ENCODE peak calls at places on chromosomes 13 and 19, in seven cellular contexts. N is fibroblast of mammary gland, C is left lung, M is omental fat pad, W is mesothelial cell of epicardium, S is epithelial cell of proximal tubule, G is heart left ventricle. F is an unnamed sample.

GRCh38 chr13:40390290-40391008 is 276.0 kb downstream of the FOXO1 start:
- DNase-seq in N (no peak), M (no peak), W (no peak), C (no peak), S (no peak), G (no peak), F (no peak)

GRCh38 chr19:45507864-45508680 is 793 bp downstream of the VASP start:
- DNase-seq in C (no peak), S (no peak), G (peak; percentile 50), W (peak; percentile 51), M (no peak), N (no peak), F (no peak)

GRCh38 chr19:9309974-9310446 is 372 bp upstream of the ZNF699 start:
- DNase-seq in M (peak; percentile 81), W (no peak), S (no peak), C (peak; percentile 92), N (peak; percentile 89), G (peak; percentile 94), F (peak; percentile 90)

GRCh38 chr19:33794578-33795369 is 1.9 kb upstream of the KCTD15 start:
- DNase-seq in G (peak; percentile 58), N (peak; percentile 29), S (no peak), C (no peak), M (no peak), W (no peak), F (no peak)

GRCh38 chr19:40089462-40089861 is 1.3 kb downstream of the ZNF780A start:
- DNase-seq in S (no peak), M (no peak), G (peak; percentile 40), W (no peak), N (peak; percentile 73), C (no peak), F (no peak)

GRCh38 chr19:33988601-33989000 is 183.7 kb upstream of the LSM14A start:
- DNase-seq in W (no peak), M (no peak), N (no peak), G (no peak), C (no peak), S (no peak), F (no peak)

GRCh38 chr19:19384486-19384885 is 21.0 kb upstream of the GATAD2A start:
- DNase-seq in N (no peak), G (no peak), C (no peak), W (no peak), M (no peak), S (no peak), F (no peak)

GRCh38 chr13:43663474-43664090 is 123.2 kb downstream of the ENOX1 start:
- DNase-seq in G (no peak), C (no peak), M (no peak), W (no peak), N (peak; percentile 59), S (no peak), F (no peak)

GRCh38 chr13:79776538-79776937 is 295.6 kb downstream of the NDFIP2 start:
- DNase-seq in S (no peak), C (no peak), N (peak; percentile 27), G (no peak), M (no peak), W (no peak), F (no peak)

GRCh38 chr19:10238172-10238783 is 7.1 kb upstream of the S1PR2 start:
- DNase-seq in W (no peak), S (no peak), N (peak; percentile 94), G (peak; percentile 87), M (no peak), C (peak; percentile 83), F (no peak)

GRCh38 chr19:46728208-46728607 is 11.3 kb upstream of the PRKD2 start:
- DNase-seq in W (no peak), G (peak; percentile 63), S (no peak), C (no peak), M (no peak), N (no peak), F (no peak)

GRCh38 chr13:20118268-20119140 is 42.3 kb downstream of the GJA3 start:
- DNase-seq in M (no peak), N (peak; percentile 43), G (peak; percentile 70), S (no peak), W (peak; percentile 53), C (peak; percentile 79), F (no peak)

DNA sequence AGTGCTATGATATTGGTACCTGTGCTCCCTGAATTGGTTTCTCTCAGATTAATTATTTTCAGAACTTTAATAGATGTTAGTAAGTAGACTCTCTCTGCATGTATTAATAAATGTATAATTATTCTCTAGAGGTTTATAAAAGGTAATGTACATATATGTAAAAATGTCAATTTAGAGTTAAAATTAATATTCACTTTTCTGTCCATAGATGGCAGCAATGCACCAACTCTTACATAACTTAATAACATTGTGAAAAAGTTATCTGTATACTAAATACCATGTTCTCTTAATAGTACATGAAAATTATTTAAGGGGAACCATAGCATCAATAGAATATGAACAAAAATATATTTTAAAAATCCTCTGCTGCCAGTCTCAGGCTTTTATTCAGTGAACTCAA is 515.0 kb upstream of the KLHL1 start:
- DNase-seq in W (no peak), S (no peak), M (no peak), N (peak; percentile 5), G (no peak), C (no peak), F (no peak)
- TF ChIP-seq CTCF in W (peak; percentile 72), S (no peak), M (no peak), N (peak; percentile 23), G (peak; percentile 58), C (peak; percentile 45), F (peak; percentile 80)

GRCh38 chr19:35740423-35741215 is 1.6 kb downstream of the IGFLR1 start:
- DNase-seq in N (peak; percentile 93), S (no peak), W (peak; percentile 98), G (peak; percentile 99), M (peak; percentile 93), C (peak; percentile 99), F (peak; percentile 98)
- TF ChIP-seq CTCF in N (no peak), S (peak; percentile 16), W (no peak), G (peak; percentile 10), M (no peak), C (no peak), F (no peak)

GRCh38 chr19:1665565-1666047 is 13.2 kb upstream of the TCF3 start:
- DNase-seq in S (no peak), W (no peak), N (no peak), C (no peak), M (no peak), G (no peak), F (no peak)
- TF ChIP-seq CTCF in S (no peak), W (no peak), N (no peak), C (no peak), M (no peak), G (no peak), F (no peak)

GRCh38 chr19:49059056-49059455 is 1.5 kb upstream of the CGB7 start:
- DNase-seq in G (no peak), C (no peak), M (no peak), S (no peak), N (no peak), W (no peak), F (no peak)

GRCh38 chr19:49058592-49058991 is 1.0 kb upstream of the CGB7 start:
- DNase-seq in N (peak; percentile 32), S (no peak), M (no peak), C (no peak), G (no peak), W (no peak), F (no peak)

GRCh38 chr19:49057636-49058234 is at the start of gene CGB7:
- DNase-seq in G (peak; percentile 78), S (no peak), N (peak; percentile 38), M (peak; percentile 43), C (peak; percentile 72), W (peak; percentile 61), F (peak; percentile 72)

GRCh38 chr19:49061000-49061399 is 3.5 kb upstream of the CGB7 start:
- DNase-seq in C (no peak), N (no peak), S (no peak), W (no peak), M (no peak), G (no peak), F (no peak)

GRCh38 chr19:49056101-49056901 is 1.2 kb downstream of the CGB7 start:
- DNase-seq in W (peak; percentile 72), S (no peak), G (peak; percentile 60), C (peak; percentile 64), M (no peak), N (peak; percentile 21), F (peak; percentile 75)
- TF ChIP-seq CTCF in W (peak; percentile 17), S (peak; percentile 39), G (peak; percentile 49), C (no peak), M (no peak), N (no peak), F (peak; percentile 57)

DNA sequence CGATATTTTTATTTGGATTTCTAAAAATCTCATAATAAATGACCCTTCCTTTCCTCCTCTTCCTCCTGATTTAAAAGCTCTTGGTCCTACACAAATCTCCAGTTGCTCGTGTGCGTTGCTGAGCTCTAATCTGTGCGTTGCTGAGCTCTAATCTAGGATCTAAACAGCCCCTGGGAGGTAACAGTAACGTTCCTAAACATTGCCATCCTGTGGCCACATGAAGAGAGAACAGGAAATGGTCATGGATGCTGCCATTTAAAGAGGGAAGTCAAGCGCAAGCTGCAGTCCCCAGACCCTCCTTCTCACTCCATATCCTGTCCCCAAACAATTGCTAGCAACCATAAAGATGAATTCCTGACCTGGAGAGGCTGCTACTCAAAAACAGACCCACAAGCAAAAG is 170.8 kb downstream of the NUFIP1 start:
- DNase-seq in W (no peak), M (no peak), G (no peak), N (peak; percentile 33), S (no peak), C (no peak), F (no peak)
- TF ChIP-seq CTCF in W (no peak), M (no peak), G (no peak), N (peak; percentile 34), S (peak; percentile 35), C (no peak), F (peak; percentile 48)

GRCh38 chr19:6313398-6313969 is 19.9 kb downstream of the ACER1 start:
- DNase-seq in S (no peak), C (no peak), G (no peak), N (no peak), W (no peak), M (no peak), F (no peak)

GRCh38 chr19:6318772-6319171 is 14.6 kb downstream of the ACER1 start:
- DNase-seq in S (no peak), N (peak; percentile 31), W (no peak), M (no peak), G (no peak), C (no peak), F (no peak)

GRCh38 chr19:6322284-6322683 is 11.1 kb downstream of the ACER1 start:
- DNase-seq in N (no peak), C (no peak), S (no peak), M (no peak), G (no peak), W (no peak), F (no peak)

GRCh38 chr19:6324757-6325156 is 8.7 kb downstream of the ACER1 start:
- DNase-seq in M (no peak), W (no peak), G (no peak), S (no peak), N (no peak), C (no peak), F (no peak)

DNA sequence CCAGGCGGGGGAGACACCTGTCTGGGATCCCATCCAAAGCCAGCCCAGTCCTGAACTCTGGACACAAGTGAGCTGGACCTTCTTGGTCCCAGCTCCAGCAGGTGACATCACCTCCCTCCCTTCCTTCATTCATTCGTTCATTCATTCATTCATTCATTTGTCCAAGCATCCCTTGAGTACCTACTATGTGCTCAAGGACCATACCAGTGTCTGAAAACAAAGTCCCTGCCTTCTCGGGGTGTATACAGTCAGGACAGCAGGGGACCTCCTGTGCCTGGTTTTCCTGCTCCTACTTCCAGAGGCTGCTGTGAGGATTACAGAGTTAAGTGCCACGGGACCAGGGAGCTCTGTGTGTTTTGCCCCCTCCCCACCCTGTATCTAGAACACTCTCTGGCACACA is 14.0 kb downstream of the ACER1 start:
- DNase-seq in G (no peak), S (no peak), N (no peak), C (no peak), W (no peak), M (no peak), F (no peak)
- TF ChIP-seq CTCF in G (no peak), S (no peak), N (no peak), C (no peak), W (no peak), M (no peak), F (no peak)

F was measured in type B pancreatic cell.